ENCODE peak calls at places on chromosomes 6 and 20, in five cellular contexts. One of them, this sample, is unnamed.

GRCh38 chr20:1646975-1647431 is 10.6 kb downstream of the SIRPG start:
- DNase-seq in HepG2: no peak
- DNase-seq in SK-N-SH: no peak
- DNase-seq in A549: no peak
- DNase-seq in IMR-90: no peak
- DNase-seq in this sample: no peak

GRCh38 chr20:45861157-45862075 is 4.0 kb downstream of the ZSWIM3 start:
- DNase-seq in A549: no peak
- DNase-seq in HepG2: peak
- DNase-seq in SK-N-SH: no peak
- DNase-seq in IMR-90: no peak
- DNase-seq in this sample: no peak

GRCh38 chr6:92945799-92946198 is 473.6 kb downstream of the EPHA7 start:
- DNase-seq in IMR-90: no peak
- DNase-seq in HepG2: no peak
- DNase-seq in A549: no peak
- DNase-seq in SK-N-SH: no peak
- DNase-seq in this sample: no peak

GRCh38 chr6:146135167-146135566 is 106.3 kb downstream of the GRM1 start:
- DNase-seq in SK-N-SH: no peak
- DNase-seq in IMR-90: no peak
- DNase-seq in HepG2: no peak
- DNase-seq in A549: no peak
- DNase-seq in this sample: no peak

GRCh38 chr6:150008588-150008987 is 16.7 kb downstream of the RAET1L start:
- DNase-seq in IMR-90: no peak
- DNase-seq in SK-N-SH: no peak
- DNase-seq in A549: peak
- DNase-seq in HepG2: no peak
- DNase-seq in this sample: peak

GRCh38 chr20:32031007-32031958 is 20.8 kb upstream of the HCK start:
- DNase-seq in A549: peak
- DNase-seq in HepG2: peak
- DNase-seq in IMR-90: peak
- DNase-seq in SK-N-SH: peak
- DNase-seq in this sample: peak

GRCh38 chr6:136225496-136225895 is 24.6 kb downstream of the MTFR2 start:
- DNase-seq in IMR-90: peak
- DNase-seq in HepG2: no peak
- DNase-seq in A549: no peak
- DNase-seq in SK-N-SH: no peak
- DNase-seq in this sample: no peak

GRCh38 chr20:5090191-5090590 is 29.6 kb downstream of the PCNA start:
- DNase-seq in IMR-90: no peak
- DNase-seq in SK-N-SH: no peak
- DNase-seq in HepG2: no peak
- DNase-seq in A549: no peak
- DNase-seq in this sample: no peak

GRCh38 chr6:168206186-168206585 is 113.4 kb downstream of the DACT2 start:
- DNase-seq in SK-N-SH: no peak
- DNase-seq in IMR-90: no peak
- DNase-seq in A549: no peak
- DNase-seq in HepG2: no peak
- DNase-seq in this sample: no peak

GRCh38 chr6:73231986-73232391 is 6.7 kb upstream of the KHDC1L start:
- DNase-seq in IMR-90: no peak
- DNase-seq in SK-N-SH: no peak
- DNase-seq in A549: no peak
- DNase-seq in HepG2: no peak
- DNase-seq in this sample: no peak

GRCh38 chr20:4171538-4172116 is 156.3 kb upstream of the RNF24 start:
- DNase-seq in IMR-90: peak
- DNase-seq in A549: no peak
- DNase-seq in HepG2: peak
- DNase-seq in SK-N-SH: peak
- DNase-seq in this sample: no peak

GRCh38 chr20:17797163-17797562 is 97.4 kb downstream of the BANF2 start:
- DNase-seq in SK-N-SH: no peak
- DNase-seq in HepG2: peak
- DNase-seq in IMR-90: no peak
- DNase-seq in A549: no peak
- DNase-seq in this sample: no peak

GRCh38 chr20:24986436-24987015 is 6.0 kb downstream of the APMAP start:
- DNase-seq in A549: no peak
- DNase-seq in SK-N-SH: no peak
- DNase-seq in HepG2: no peak
- DNase-seq in IMR-90: no peak
- DNase-seq in this sample: no peak

GRCh38 chr6:135935951-135936601 is 84.6 kb downstream of the PDE7B start:
- DNase-seq in A549: peak
- DNase-seq in HepG2: no peak
- DNase-seq in IMR-90: peak
- DNase-seq in SK-N-SH: no peak
- DNase-seq in this sample: no peak

GRCh38 chr6:1678966-1679690 is 69.4 kb downstream of the FOXC1 start:
- DNase-seq in IMR-90: no peak
- DNase-seq in SK-N-SH: no peak
- DNase-seq in HepG2: peak
- DNase-seq in A549: no peak
- DNase-seq in this sample: no peak

GRCh38 chr6:26554669-26555504 is 16.7 kb downstream of the HMGN4 start:
- DNase-seq in A549: no peak
- DNase-seq in IMR-90: peak
- DNase-seq in HepG2: peak
- DNase-seq in SK-N-SH: no peak
- DNase-seq in this sample: no peak

GRCh38 chr6:98980814-98981213 is 33.1 kb upstream of the FBXL4 start:
- DNase-seq in SK-N-SH: no peak
- DNase-seq in A549: no peak
- DNase-seq in IMR-90: no peak
- DNase-seq in HepG2: no peak
- DNase-seq in this sample: no peak

GRCh38 chr20:58691773-58692578 is 624 bp upstream of the NPEPL1 start:
- DNase-seq in HepG2: no peak
- DNase-seq in A549: no peak
- DNase-seq in SK-N-SH: no peak
- DNase-seq in IMR-90: no peak
- DNase-seq in this sample: peak

GRCh38 chr6:117481278-117481925 is 1.1 kb upstream of the DCBLD1 start:
- DNase-seq in IMR-90: no peak
- DNase-seq in SK-N-SH: no peak
- DNase-seq in HepG2: peak
- DNase-seq in A549: no peak
- DNase-seq in this sample: peak

GRCh38 chr20:63070771-63071540 is 64.2 kb upstream of the BHLHE23 start:
- DNase-seq in IMR-90: no peak
- DNase-seq in SK-N-SH: no peak
- DNase-seq in A549: no peak
- DNase-seq in HepG2: no peak
- DNase-seq in this sample: no peak

GRCh38 chr20:63070301-63070625 is 63.5 kb upstream of the BHLHE23 start:
- DNase-seq in IMR-90: no peak
- DNase-seq in HepG2: no peak
- DNase-seq in A549: no peak
- DNase-seq in SK-N-SH: no peak
- DNase-seq in this sample: no peak

GRCh38 chr20:63072231-63072791 is 65.5 kb upstream of the BHLHE23 start:
- DNase-seq in SK-N-SH: no peak
- DNase-seq in IMR-90: no peak
- DNase-seq in A549: no peak
- DNase-seq in HepG2: no peak
- DNase-seq in this sample: no peak

GRCh38 chr20:63073051-63073737 is 66.4 kb upstream of the BHLHE23 start:
- DNase-seq in IMR-90: no peak
- DNase-seq in A549: no peak
- DNase-seq in HepG2: no peak
- DNase-seq in SK-N-SH: peak
- DNase-seq in this sample: no peak

GRCh38 chr20:63071541-63072181 is 64.9 kb upstream of the BHLHE23 start:
- DNase-seq in SK-N-SH: peak
- DNase-seq in HepG2: no peak
- DNase-seq in IMR-90: peak
- DNase-seq in A549: peak
- DNase-seq in this sample: peak
- TF ChIP-seq SMC3 in SK-N-SH: no peak
- TF ChIP-seq SMC3 in HepG2: no peak
- TF ChIP-seq SMC3 in IMR-90: no peak
- TF ChIP-seq SMC3 in A549: no peak
- TF ChIP-seq SMC3 in this sample: no peak

GRCh38 chr6:32436995-32437836 is 2.5 kb upstream of the HLA-DRA start:
- DNase-seq in A549: no peak
- DNase-seq in HepG2: no peak
- DNase-seq in IMR-90: peak
- DNase-seq in SK-N-SH: no peak
- DNase-seq in this sample: no peak
- TF ChIP-seq SMC3 in A549: no peak
- TF ChIP-seq SMC3 in HepG2: no peak
- TF ChIP-seq SMC3 in IMR-90: no peak
- TF ChIP-seq SMC3 in SK-N-SH: no peak
- TF ChIP-seq SMC3 in this sample: no peak

GRCh38 chr6:169971951-169972651 is 220.7 kb downstream of the ERMARD start:
- DNase-seq in IMR-90: no peak
- DNase-seq in A549: no peak
- DNase-seq in HepG2: no peak
- DNase-seq in SK-N-SH: peak
- DNase-seq in this sample: no peak

GRCh38 chr6:169968541-169969270 is 217.3 kb downstream of the ERMARD start:
- DNase-seq in SK-N-SH: peak
- DNase-seq in HepG2: no peak
- DNase-seq in IMR-90: no peak
- DNase-seq in A549: no peak
- DNase-seq in this sample: no peak

GRCh38 chr6:169971171-169971861 is 219.9 kb downstream of the ERMARD start:
- DNase-seq in SK-N-SH: peak
- DNase-seq in A549: no peak
- DNase-seq in IMR-90: no peak
- DNase-seq in HepG2: no peak
- DNase-seq in this sample: no peak

GRCh38 chr6:169969372-169970099 is 218.1 kb downstream of the ERMARD start:
- DNase-seq in IMR-90: no peak
- DNase-seq in SK-N-SH: peak
- DNase-seq in A549: no peak
- DNase-seq in HepG2: no peak
- DNase-seq in this sample: no peak

DNA sequence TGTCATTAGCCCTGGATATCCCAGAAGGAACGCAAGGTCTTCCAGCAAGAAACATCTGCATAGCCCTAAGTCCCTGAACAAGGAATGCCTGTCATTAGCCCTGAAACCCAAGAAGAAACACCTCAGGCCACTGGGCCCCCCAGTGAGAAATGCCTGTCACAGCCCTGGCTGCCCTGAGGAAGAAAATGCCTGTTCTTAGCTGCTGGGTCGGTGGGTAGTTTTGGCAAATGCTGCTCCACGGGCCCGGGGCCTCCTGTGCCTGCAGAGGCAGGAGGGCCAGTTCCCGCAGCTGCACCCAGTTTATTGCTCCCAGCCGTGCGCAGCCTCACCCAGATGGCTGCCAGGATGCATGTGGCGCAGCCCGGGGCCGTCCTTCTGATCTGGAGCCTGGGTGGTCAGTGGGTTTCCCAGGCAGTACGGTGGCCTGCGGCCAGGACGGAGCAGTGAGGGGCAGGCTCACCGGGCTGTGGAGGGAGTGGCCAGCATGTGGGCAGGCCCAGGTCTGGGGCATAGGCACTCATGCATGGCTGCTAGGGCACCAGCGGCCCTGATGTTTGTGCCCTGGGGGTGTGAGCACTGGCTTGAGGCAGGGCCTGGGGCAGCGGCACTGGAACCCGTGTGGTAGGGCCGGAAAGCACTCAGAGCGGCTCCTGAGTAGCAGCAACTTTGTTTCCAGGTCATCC is 219.0 kb downstream of the ERMARD start:
- DNase-seq in IMR-90: no peak
- DNase-seq in A549: no peak
- DNase-seq in SK-N-SH: peak
- DNase-seq in HepG2: no peak
- DNase-seq in this sample: no peak
- TF ChIP-seq SMC3 in IMR-90: no peak
- TF ChIP-seq SMC3 in A549: no peak
- TF ChIP-seq SMC3 in SK-N-SH: no peak
- TF ChIP-seq SMC3 in HepG2: no peak
- TF ChIP-seq SMC3 in this sample: no peak

GRCh38 chr20:37011147-37011546 is 59.6 kb upstream of the SAMHD1 start:
- DNase-seq in A549: no peak
- DNase-seq in HepG2: no peak
- DNase-seq in SK-N-SH: no peak
- DNase-seq in IMR-90: no peak
- DNase-seq in this sample: no peak

DNA sequence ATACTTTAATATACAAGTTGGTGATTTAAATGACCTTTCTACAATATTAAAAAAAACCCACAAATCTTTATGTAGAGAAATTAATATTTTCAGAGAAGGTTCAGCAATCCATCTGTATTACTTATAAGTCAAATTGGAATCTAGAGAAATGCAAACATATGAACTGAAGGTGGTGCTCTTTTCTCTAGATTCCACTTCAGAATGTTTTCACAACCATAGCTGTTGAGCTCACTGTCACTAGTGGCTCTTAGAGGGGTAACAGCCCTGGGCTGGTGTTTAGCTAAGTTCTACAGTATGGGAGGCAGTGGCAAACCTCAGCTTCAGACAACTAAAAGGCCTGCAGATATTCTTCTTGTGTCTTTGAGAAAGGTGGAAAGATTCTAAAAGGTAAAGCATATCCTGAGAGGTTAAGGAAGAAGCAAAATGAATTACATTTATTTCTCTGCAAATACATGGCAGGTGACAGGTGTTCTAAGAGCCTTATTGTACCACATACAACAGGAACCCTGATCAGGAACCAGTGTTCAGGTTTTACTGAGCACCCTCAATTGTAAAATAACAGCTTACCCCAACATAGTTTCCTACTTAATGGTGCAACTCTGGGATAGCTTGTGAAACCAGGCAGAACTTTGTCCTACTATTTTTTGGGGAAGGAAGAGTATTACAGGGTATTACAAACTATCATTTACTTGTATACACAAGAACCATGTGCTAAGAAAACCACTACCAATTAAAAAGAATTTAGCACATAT is 56.6 kb upstream of the SAMHD1 start:
- DNase-seq in IMR-90: peak
- DNase-seq in HepG2: peak
- DNase-seq in SK-N-SH: peak
- DNase-seq in A549: no peak
- DNase-seq in this sample: no peak
- TF ChIP-seq SMC3 in IMR-90: no peak
- TF ChIP-seq SMC3 in HepG2: no peak
- TF ChIP-seq SMC3 in SK-N-SH: no peak
- TF ChIP-seq SMC3 in A549: no peak
- TF ChIP-seq SMC3 in this sample: no peak

This sample was measured in K562.